ENCODE peak calls at places on chromosomes 11 and 22, in nine cellular contexts. One of them, this sample, is unnamed.

GRCh38 chr11:83945953-83946352 is 659.8 kb upstream of the CCDC90B start:
- DNase-seq in transverse colon: no peak
- DNase-seq in heart left ventricle: no peak
- DNase-seq in Peyer's patch: no peak
- DNase-seq in vagina: no peak
- DNase-seq in IMR-90: no peak
- DNase-seq in adrenal gland: no peak
- DNase-seq in lower leg skin: no peak
- DNase-seq in spleen: no peak
- DNase-seq in this sample: no peak

GRCh38 chr11:1228183-1228821 is 5.4 kb downstream of the MUC5B start:
- DNase-seq in vagina: no peak
- DNase-seq in Peyer's patch: peak
- DNase-seq in lower leg skin: peak
- DNase-seq in transverse colon: peak
- DNase-seq in adrenal gland: no peak
- DNase-seq in IMR-90: no peak
- DNase-seq in heart left ventricle: no peak
- DNase-seq in spleen: peak
- DNase-seq in this sample: no peak

GRCh38 chr22:22836635-22837034 is 51.0 kb upstream of the IGLL5 start:
- DNase-seq in heart left ventricle: no peak
- DNase-seq in Peyer's patch: no peak
- DNase-seq in adrenal gland: no peak
- DNase-seq in spleen: no peak
- DNase-seq in transverse colon: no peak
- DNase-seq in lower leg skin: no peak
- DNase-seq in vagina: no peak
- DNase-seq in IMR-90: no peak
- DNase-seq in this sample: no peak

GRCh38 chr22:45318558-45319318 is 9.0 kb downstream of the FAM118A start:
- DNase-seq in heart left ventricle: no peak
- DNase-seq in IMR-90: peak
- DNase-seq in adrenal gland: no peak
- DNase-seq in vagina: no peak
- DNase-seq in spleen: no peak
- DNase-seq in transverse colon: no peak
- DNase-seq in lower leg skin: no peak
- DNase-seq in Peyer's patch: no peak
- DNase-seq in this sample: no peak

GRCh38 chr11:120128392-120129172 is 9.3 kb downstream of the TRIM29 start:
- DNase-seq in transverse colon: peak
- DNase-seq in lower leg skin: peak
- DNase-seq in adrenal gland: no peak
- DNase-seq in Peyer's patch: peak
- DNase-seq in spleen: peak
- DNase-seq in IMR-90: peak
- DNase-seq in vagina: no peak
- DNase-seq in heart left ventricle: no peak
- DNase-seq in this sample: no peak

GRCh38 chr11:110990316-110990715 is 255.2 kb upstream of the POU2AF2 start:
- DNase-seq in spleen: no peak
- DNase-seq in Peyer's patch: no peak
- DNase-seq in adrenal gland: no peak
- DNase-seq in vagina: no peak
- DNase-seq in heart left ventricle: no peak
- DNase-seq in lower leg skin: no peak
- DNase-seq in transverse colon: no peak
- DNase-seq in IMR-90: peak
- DNase-seq in this sample: no peak

GRCh38 chr22:35910926-35911325 is 117.7 kb downstream of the RBFOX2 start:
- DNase-seq in vagina: no peak
- DNase-seq in heart left ventricle: no peak
- DNase-seq in spleen: no peak
- DNase-seq in adrenal gland: no peak
- DNase-seq in transverse colon: no peak
- DNase-seq in lower leg skin: no peak
- DNase-seq in Peyer's patch: no peak
- DNase-seq in IMR-90: no peak
- DNase-seq in this sample: no peak

GRCh38 chr22:32994046-32994827 is 63.9 kb downstream of the SYN3 start:
- DNase-seq in transverse colon: no peak
- DNase-seq in adrenal gland: no peak
- DNase-seq in spleen: no peak
- DNase-seq in Peyer's patch: no peak
- DNase-seq in lower leg skin: peak
- DNase-seq in heart left ventricle: no peak
- DNase-seq in IMR-90: no peak
- DNase-seq in vagina: no peak
- DNase-seq in this sample: no peak

GRCh38 chr11:75140269-75141138 is 10.4 kb upstream of the SLCO2B1 start:
- DNase-seq in vagina: no peak
- DNase-seq in lower leg skin: peak
- DNase-seq in spleen: peak
- DNase-seq in Peyer's patch: peak
- DNase-seq in IMR-90: peak
- DNase-seq in heart left ventricle: peak
- DNase-seq in adrenal gland: peak
- DNase-seq in transverse colon: peak
- DNase-seq in this sample: peak

GRCh38 chr22:46149493-46149997 is 781 bp upstream of the PPARA start:
- DNase-seq in Peyer's patch: peak
- DNase-seq in adrenal gland: peak
- DNase-seq in transverse colon: peak
- DNase-seq in IMR-90: no peak
- DNase-seq in lower leg skin: no peak
- DNase-seq in vagina: peak
- DNase-seq in spleen: peak
- DNase-seq in heart left ventricle: peak
- DNase-seq in this sample: peak

GRCh38 chr11:1701041-1701807 is 4.2 kb downstream of the KRTAP5-6 start:
- DNase-seq in transverse colon: no peak
- DNase-seq in IMR-90: no peak
- DNase-seq in vagina: peak
- DNase-seq in adrenal gland: no peak
- DNase-seq in spleen: peak
- DNase-seq in lower leg skin: peak
- DNase-seq in Peyer's patch: no peak
- DNase-seq in heart left ventricle: no peak
- DNase-seq in this sample: no peak

DNA sequence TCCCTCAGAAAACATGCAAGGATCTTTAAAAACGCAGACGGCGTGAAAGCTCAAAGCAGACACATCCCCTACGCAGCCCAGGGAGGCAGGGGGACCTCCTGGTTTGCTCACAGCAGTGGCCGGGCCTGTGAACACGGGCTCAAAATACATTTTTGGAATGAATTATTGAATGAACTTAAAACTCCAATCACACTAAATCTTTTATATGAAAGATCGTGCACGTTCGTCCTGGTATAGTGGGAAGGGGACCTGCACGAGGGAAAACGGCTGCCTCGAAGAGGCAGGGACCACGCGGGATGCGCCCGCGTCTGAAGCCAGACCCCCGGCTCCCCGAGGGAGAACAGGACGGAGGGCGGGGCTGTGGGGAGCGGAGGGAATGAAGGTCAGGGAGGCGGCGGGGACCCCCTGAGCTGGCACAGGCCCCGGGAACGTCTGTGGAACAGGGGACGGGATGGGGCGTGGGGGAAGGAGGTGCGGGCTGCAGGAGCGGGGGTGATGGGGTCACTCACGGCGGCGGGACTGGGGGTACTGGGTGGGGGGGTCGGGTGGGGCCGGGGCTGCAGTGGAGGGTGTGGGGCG is 1.3 kb upstream of the PANX2 start:
- DNase-seq in transverse colon: no peak
- DNase-seq in adrenal gland: no peak
- DNase-seq in IMR-90: no peak
- DNase-seq in vagina: no peak
- DNase-seq in Peyer's patch: no peak
- DNase-seq in heart left ventricle: no peak
- DNase-seq in lower leg skin: no peak
- DNase-seq in spleen: peak
- DNase-seq in this sample: no peak
- H3K4me3 ChIP-seq in transverse colon: no peak
- H3K4me3 ChIP-seq in adrenal gland: no peak
- H3K4me3 ChIP-seq in IMR-90: no peak
- H3K4me3 ChIP-seq in vagina: peak
- H3K4me3 ChIP-seq in Peyer's patch: peak
- H3K4me3 ChIP-seq in heart left ventricle: no peak
- H3K4me3 ChIP-seq in lower leg skin: no peak
- H3K4me3 ChIP-seq in spleen: peak
- H3K4me3 ChIP-seq in this sample: peak

GRCh38 chr11:30017467-30017895 is 651 bp upstream of the KCNA4 start:
- DNase-seq in vagina: no peak
- DNase-seq in spleen: no peak
- DNase-seq in lower leg skin: no peak
- DNase-seq in heart left ventricle: no peak
- DNase-seq in Peyer's patch: no peak
- DNase-seq in adrenal gland: no peak
- DNase-seq in transverse colon: no peak
- DNase-seq in IMR-90: no peak
- DNase-seq in this sample: no peak

GRCh38 chr11:30019481-30019880 is 2.7 kb upstream of the KCNA4 start:
- DNase-seq in transverse colon: no peak
- DNase-seq in IMR-90: no peak
- DNase-seq in Peyer's patch: no peak
- DNase-seq in vagina: no peak
- DNase-seq in spleen: no peak
- DNase-seq in lower leg skin: no peak
- DNase-seq in heart left ventricle: no peak
- DNase-seq in adrenal gland: no peak
- DNase-seq in this sample: no peak

GRCh38 chr11:30018443-30018842 is 1.6 kb upstream of the KCNA4 start:
- DNase-seq in heart left ventricle: no peak
- DNase-seq in adrenal gland: no peak
- DNase-seq in lower leg skin: no peak
- DNase-seq in Peyer's patch: no peak
- DNase-seq in spleen: no peak
- DNase-seq in transverse colon: no peak
- DNase-seq in vagina: no peak
- DNase-seq in IMR-90: no peak
- DNase-seq in this sample: no peak

GRCh38 chr11:30015725-30016449 is 943 bp downstream of the KCNA4 start:
- DNase-seq in vagina: no peak
- DNase-seq in Peyer's patch: no peak
- DNase-seq in IMR-90: no peak
- DNase-seq in adrenal gland: no peak
- DNase-seq in spleen: no peak
- DNase-seq in transverse colon: no peak
- DNase-seq in lower leg skin: no peak
- DNase-seq in heart left ventricle: no peak
- DNase-seq in this sample: no peak

GRCh38 chr11:30016588-30017363 is at the start of gene KCNA4:
- DNase-seq in lower leg skin: no peak
- DNase-seq in transverse colon: no peak
- DNase-seq in spleen: no peak
- DNase-seq in heart left ventricle: peak
- DNase-seq in IMR-90: no peak
- DNase-seq in Peyer's patch: no peak
- DNase-seq in vagina: no peak
- DNase-seq in adrenal gland: peak
- DNase-seq in this sample: no peak
- TF ChIP-seq CTCF in lower leg skin: no peak
- TF ChIP-seq CTCF in transverse colon: no peak
- TF ChIP-seq CTCF in spleen: no peak
- TF ChIP-seq CTCF in heart left ventricle: peak
- TF ChIP-seq CTCF in IMR-90: no peak
- TF ChIP-seq CTCF in Peyer's patch: no peak
- TF ChIP-seq CTCF in vagina: no peak
- TF ChIP-seq CTCF in adrenal gland: no peak
- TF ChIP-seq CTCF in this sample: peak

DNA sequence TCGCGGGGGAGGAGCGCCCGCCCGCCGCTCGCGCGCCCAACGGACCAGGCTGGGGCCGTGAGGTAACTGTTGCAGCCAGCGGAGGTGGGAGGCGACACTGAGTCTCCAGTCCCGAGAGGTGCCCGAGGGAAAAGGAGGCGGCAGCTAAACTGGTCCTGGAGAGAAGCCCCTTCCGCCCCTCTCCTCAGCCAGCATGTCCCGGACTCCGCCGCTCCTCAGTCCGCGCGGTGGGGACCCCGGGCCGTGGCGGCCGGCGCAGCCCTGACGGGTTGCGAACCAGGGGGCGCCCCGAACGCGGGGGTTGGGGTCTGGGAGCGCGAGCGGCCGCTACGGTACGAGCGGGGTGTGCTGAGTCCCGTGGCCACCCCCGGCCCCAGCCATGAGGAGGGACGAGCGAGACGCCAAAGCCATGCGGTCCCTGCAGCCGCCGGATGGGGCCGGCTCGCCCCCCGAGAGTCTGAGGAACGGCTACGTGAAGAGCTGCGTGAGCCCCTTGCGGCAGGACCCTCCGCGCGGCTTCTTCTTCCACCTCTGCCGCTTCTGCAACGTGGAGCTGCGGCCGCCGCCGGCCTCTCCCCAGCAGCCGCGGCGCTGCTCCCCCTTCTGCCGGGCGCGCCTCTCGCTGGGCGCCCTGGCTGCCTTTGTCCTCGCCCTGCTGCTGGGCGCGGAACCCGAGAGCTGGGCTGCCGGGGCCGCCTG is at the start of gene PDE3B:
- DNase-seq in Peyer's patch: peak
- DNase-seq in heart left ventricle: peak
- DNase-seq in transverse colon: peak
- DNase-seq in lower leg skin: peak
- DNase-seq in spleen: peak
- DNase-seq in adrenal gland: peak
- DNase-seq in vagina: no peak
- DNase-seq in IMR-90: peak
- DNase-seq in this sample: peak
- TF ChIP-seq POLR2A in Peyer's patch: peak
- TF ChIP-seq POLR2A in heart left ventricle: peak
- TF ChIP-seq POLR2A in transverse colon: peak
- TF ChIP-seq POLR2A in lower leg skin: no peak
- TF ChIP-seq POLR2A in spleen: peak
- TF ChIP-seq POLR2A in adrenal gland: peak
- TF ChIP-seq POLR2A in vagina: no peak
- TF ChIP-seq POLR2A in IMR-90: no peak
- TF ChIP-seq POLR2A in this sample: no peak

DNA sequence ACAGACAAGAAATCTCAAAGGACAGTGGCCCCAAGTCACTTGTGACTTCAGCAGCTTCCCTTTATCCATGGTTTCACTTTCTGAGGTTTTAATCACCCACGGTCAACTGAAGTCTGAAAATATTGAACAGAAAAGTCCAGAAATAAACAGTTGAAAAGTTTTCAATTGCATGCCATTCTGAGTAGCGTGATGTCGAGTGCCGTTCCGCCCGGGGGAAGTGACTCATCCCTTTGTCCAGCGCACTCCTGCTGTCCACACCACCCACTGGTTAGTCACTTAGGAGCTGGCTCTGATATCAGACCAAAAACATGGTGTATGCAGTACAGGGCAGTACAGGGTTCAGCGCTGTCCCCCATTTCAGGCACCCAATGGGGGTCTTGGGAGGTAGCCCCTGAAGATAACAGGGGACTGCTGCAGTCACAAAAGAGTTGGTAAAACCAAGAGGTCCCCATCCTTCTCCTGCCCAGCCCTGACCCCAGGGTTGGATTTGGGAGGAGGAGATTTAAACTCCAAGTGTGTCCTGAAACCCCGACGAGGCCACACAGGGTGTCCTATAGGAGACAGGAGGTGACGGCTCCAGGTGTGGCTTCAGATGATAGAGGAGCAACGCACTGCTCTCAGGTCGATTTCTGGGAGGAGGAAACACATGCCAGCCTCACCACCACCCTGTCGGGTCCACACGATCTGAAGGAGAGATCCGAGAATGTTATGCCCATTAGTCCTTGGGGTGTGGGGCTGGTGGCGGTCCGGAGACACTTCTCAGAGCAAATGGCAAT is 390.1 kb downstream of the CTTN start:
- DNase-seq in vagina: no peak
- DNase-seq in adrenal gland: peak
- DNase-seq in lower leg skin: no peak
- DNase-seq in heart left ventricle: no peak
- DNase-seq in IMR-90: peak
- DNase-seq in Peyer's patch: peak
- DNase-seq in transverse colon: no peak
- DNase-seq in spleen: no peak
- DNase-seq in this sample: no peak
- H3K4me3 ChIP-seq in vagina: no peak
- H3K4me3 ChIP-seq in adrenal gland: no peak
- H3K4me3 ChIP-seq in lower leg skin: no peak
- H3K4me3 ChIP-seq in heart left ventricle: no peak
- H3K4me3 ChIP-seq in IMR-90: no peak
- H3K4me3 ChIP-seq in Peyer's patch: no peak
- H3K4me3 ChIP-seq in transverse colon: no peak
- H3K4me3 ChIP-seq in spleen: no peak
- H3K4me3 ChIP-seq in this sample: no peak

This sample was measured in stomach.